ENCODE peak calls at places on chromosome 10, in seven cellular contexts. L, S, P, E, W, U and Q are unnamed samples.
A peak's percentile ranks its signal among the peaks of the same experiment; 100 is the strongest.

GRCh38 chr10:71259815-71260501 is 47.6 kb downstream of the UNC5B start:
- DNase-seq in U (no peak), W (no peak), P (no peak), L (no peak), S (no peak), E (no peak), Q (no peak)

GRCh38 chr10:45438457-45439090 is 64.6 kb downstream of the ALOX5 start:
- DNase-seq in P (no peak), S (no peak), U (no peak), W (no peak), E (no peak), L (no peak), Q (no peak)

GRCh38 chr10:61786728-61787127 is 114.8 kb upstream of the ARID5B start:
- DNase-seq in U (peak; percentile 88), L (no peak), E (peak; percentile 11), S (no peak), P (peak; percentile 23), W (no peak), Q (no peak)

GRCh38 chr10:13276749-13277394 is 23.0 kb downstream of the PHYH start:
- DNase-seq in L (no peak), U (peak; percentile 33), S (no peak), W (no peak), E (no peak), P (peak; percentile 19), Q (no peak)

GRCh38 chr10:31749981-31750850 is 178.4 kb downstream of the ARHGAP12 start:
- DNase-seq in S (no peak), L (no peak), E (no peak), P (no peak), W (no peak), U (peak; percentile 42), Q (no peak)

GRCh38 chr10:107548301-107548700 is 383.8 kb upstream of the SORCS1 start:
- DNase-seq in W (no peak), S (peak; percentile 58), L (no peak), P (no peak), E (no peak), U (no peak), Q (no peak)

GRCh38 chr10:132142396-132143161 is 44.2 kb upstream of the DPYSL4 start:
- DNase-seq in E (peak; percentile 96), W (peak; percentile 32), P (peak; percentile 55), S (peak; percentile 95), U (no peak), L (no peak), Q (peak; percentile 88)

GRCh38 chr10:63554666-63555065 is 33.5 kb downstream of the REEP3 start:
- DNase-seq in U (peak; percentile 97), P (no peak), L (no peak), S (peak; percentile 17), W (peak; percentile 38), E (peak; percentile 21), Q (peak; percentile 58)

GRCh38 chr10:62860946-62861345 is 44.8 kb upstream of the EGR2 start:
- DNase-seq in U (no peak), L (no peak), S (no peak), E (no peak), W (no peak), P (no peak), Q (no peak)

GRCh38 chr10:87677595-87677994 is 17.9 kb downstream of the PAPSS2 start:
- DNase-seq in S (no peak), U (no peak), E (no peak), L (no peak), P (no peak), W (no peak), Q (no peak)

GRCh38 chr10:89745903-89746302 is 44.5 kb downstream of the KIF20B start:
- DNase-seq in L (no peak), W (no peak), P (no peak), E (no peak), S (no peak), U (no peak), Q (no peak)

GRCh38 chr10:30529373-30529998 is 95.5 kb downstream of the MAP3K8 start:
- DNase-seq in W (peak; percentile 80), P (no peak), U (no peak), L (no peak), E (peak; percentile 27), S (no peak), Q (peak; percentile 90)

GRCh38 chr10:46558411-46559185 is 2.1 kb upstream of the GPRIN2 start:
- DNase-seq in E (no peak), L (no peak), U (no peak), P (no peak), W (no peak), S (no peak), Q (peak; percentile 36)

GRCh38 chr10:49419005-49419404 is 23.1 kb upstream of the DRGX start:
- DNase-seq in S (peak; percentile 72), E (no peak), P (peak; percentile 93), L (no peak), W (no peak), U (no peak), Q (no peak)

GRCh38 chr10:34364253-34365037 is 450.7 kb downstream of the PARD3 start:
- DNase-seq in S (no peak), L (no peak), W (no peak), E (no peak), U (no peak), P (no peak), Q (no peak)

GRCh38 chr10:31340343-31340742 is 21.3 kb downstream of the ZEB1 start:
- DNase-seq in L (no peak), E (no peak), P (no peak), U (no peak), W (no peak), S (no peak), Q (no peak)